ENCODE peak calls at places on chromosome 2, in eight cellular contexts. One of them, this sample, is unnamed.

GRCh38 chr2:166625670-166626069 is 131.6 kb upstream of the SCN7A start:
- DNase-seq in esophagus muscularis mucosa: no peak
- DNase-seq in dorsolateral prefrontal cortex: no peak
- DNase-seq in NCI-H1105: no peak
- DNase-seq in left lung: no peak
- DNase-seq in NB4: no peak
- DNase-seq in globus pallidus: no peak
- DNase-seq in NCI-H524: no peak
- DNase-seq in this sample: no peak

GRCh38 chr2:75340560-75340959 is 141.2 kb upstream of the TACR1 start:
- DNase-seq in left lung: no peak
- DNase-seq in globus pallidus: no peak
- DNase-seq in esophagus muscularis mucosa: no peak
- DNase-seq in dorsolateral prefrontal cortex: no peak
- DNase-seq in NCI-H1105: peak; percentile 74
- DNase-seq in NCI-H524: no peak
- DNase-seq in NB4: no peak
- DNase-seq in this sample: no peak

GRCh38 chr2:127740665-127741287 is 39.5 kb downstream of the SFT2D3 start:
- DNase-seq in NCI-H1105: no peak
- DNase-seq in NCI-H524: no peak
- DNase-seq in esophagus muscularis mucosa: no peak
- DNase-seq in left lung: no peak
- DNase-seq in dorsolateral prefrontal cortex: no peak
- DNase-seq in NB4: peak; percentile 30
- DNase-seq in globus pallidus: no peak
- DNase-seq in this sample: no peak

GRCh38 chr2:46471-47345 is at the start of gene FAM110C:
- DNase-seq in NB4: no peak
- DNase-seq in NCI-H524: peak; percentile 27
- DNase-seq in globus pallidus: no peak
- DNase-seq in left lung: peak; percentile 89
- DNase-seq in NCI-H1105: peak; percentile 35
- DNase-seq in dorsolateral prefrontal cortex: peak; percentile 69
- DNase-seq in esophagus muscularis mucosa: no peak
- DNase-seq in this sample: no peak

GRCh38 chr2:62485780-62486765 is 19.9 kb downstream of the TMEM17 start:
- DNase-seq in NCI-H524: no peak
- DNase-seq in dorsolateral prefrontal cortex: no peak
- DNase-seq in left lung: no peak
- DNase-seq in globus pallidus: no peak
- DNase-seq in esophagus muscularis mucosa: no peak
- DNase-seq in NCI-H1105: no peak
- DNase-seq in NB4: no peak
- DNase-seq in this sample: no peak

GRCh38 chr2:25473758-25474335 is 132.1 kb upstream of the DNMT3A start:
- DNase-seq in NB4: no peak
- DNase-seq in esophagus muscularis mucosa: no peak
- DNase-seq in globus pallidus: peak; percentile 18
- DNase-seq in NCI-H524: peak; percentile 93
- DNase-seq in left lung: no peak
- DNase-seq in dorsolateral prefrontal cortex: no peak
- DNase-seq in NCI-H1105: peak; percentile 87
- DNase-seq in this sample: no peak

GRCh38 chr2:172106128-172106961 is 3.6 kb upstream of the DLX2 start:
- DNase-seq in NCI-H524: peak; percentile 68
- DNase-seq in NB4: peak; percentile 66
- DNase-seq in left lung: no peak
- DNase-seq in NCI-H1105: peak; percentile 40
- DNase-seq in dorsolateral prefrontal cortex: no peak
- DNase-seq in esophagus muscularis mucosa: no peak
- DNase-seq in globus pallidus: no peak
- DNase-seq in this sample: peak; percentile 77

GRCh38 chr2:44100351-44100750 is 68.3 kb upstream of the PPM1B start:
- DNase-seq in globus pallidus: no peak
- DNase-seq in NB4: peak; percentile 93
- DNase-seq in NCI-H524: peak; percentile 46
- DNase-seq in left lung: no peak
- DNase-seq in esophagus muscularis mucosa: no peak
- DNase-seq in NCI-H1105: no peak
- DNase-seq in dorsolateral prefrontal cortex: no peak
- DNase-seq in this sample: peak; percentile 67

GRCh38 chr2:101617188-101617587 is 80.3 kb upstream of the MAP4K4 start:
- DNase-seq in esophagus muscularis mucosa: no peak
- DNase-seq in NB4: peak; percentile 64
- DNase-seq in dorsolateral prefrontal cortex: no peak
- DNase-seq in NCI-H1105: no peak
- DNase-seq in left lung: no peak
- DNase-seq in NCI-H524: no peak
- DNase-seq in globus pallidus: no peak
- DNase-seq in this sample: no peak

GRCh38 chr2:28009732-28010131 is 119.2 kb downstream of the BABAM2 start:
- DNase-seq in NCI-H524: peak; percentile 71
- DNase-seq in left lung: no peak
- DNase-seq in dorsolateral prefrontal cortex: no peak
- DNase-seq in esophagus muscularis mucosa: no peak
- DNase-seq in globus pallidus: no peak
- DNase-seq in NCI-H1105: no peak
- DNase-seq in NB4: no peak
- DNase-seq in this sample: no peak

GRCh38 chr2:45014016-45014702 is 4.9 kb upstream of the SIX2 start:
- DNase-seq in NB4: peak; percentile 78
- DNase-seq in dorsolateral prefrontal cortex: no peak
- DNase-seq in left lung: peak; percentile 80
- DNase-seq in esophagus muscularis mucosa: no peak
- DNase-seq in globus pallidus: peak; percentile 8
- DNase-seq in NCI-H1105: no peak
- DNase-seq in NCI-H524: peak; percentile 74
- DNase-seq in this sample: peak; percentile 32

GRCh38 chr2:138760693-138761092 is 19.5 kb downstream of the NXPH2 start:
- DNase-seq in NB4: no peak
- DNase-seq in globus pallidus: no peak
- DNase-seq in NCI-H524: no peak
- DNase-seq in esophagus muscularis mucosa: peak; percentile 37
- DNase-seq in left lung: no peak
- DNase-seq in dorsolateral prefrontal cortex: no peak
- DNase-seq in NCI-H1105: no peak
- DNase-seq in this sample: no peak

GRCh38 chr2:56729212-56729611 is 545.4 kb downstream of the CCDC85A start:
- DNase-seq in esophagus muscularis mucosa: no peak
- DNase-seq in dorsolateral prefrontal cortex: no peak
- DNase-seq in globus pallidus: no peak
- DNase-seq in NCI-H524: no peak
- DNase-seq in NCI-H1105: no peak
- DNase-seq in NB4: no peak
- DNase-seq in left lung: no peak
- DNase-seq in this sample: no peak

GRCh38 chr2:178477443-178478099 is 829 bp downstream of the FKBP7 start:
- DNase-seq in NB4: peak; percentile 26
- DNase-seq in NCI-H524: peak; percentile 15
- DNase-seq in dorsolateral prefrontal cortex: no peak
- DNase-seq in globus pallidus: no peak
- DNase-seq in esophagus muscularis mucosa: no peak
- DNase-seq in left lung: no peak
- DNase-seq in NCI-H1105: no peak
- DNase-seq in this sample: peak; percentile 27

GRCh38 chr2:7023542-7023941 is 106.3 kb downstream of the RNF144A start:
- DNase-seq in left lung: no peak
- DNase-seq in globus pallidus: no peak
- DNase-seq in esophagus muscularis mucosa: no peak
- DNase-seq in NB4: no peak
- DNase-seq in NCI-H1105: no peak
- DNase-seq in NCI-H524: no peak
- DNase-seq in dorsolateral prefrontal cortex: no peak
- DNase-seq in this sample: no peak

This sample was measured in Kasumi-1.